ENCODE peak calls at places on chromosomes 2 and 18, in four cellular contexts. G, I, U and C are unnamed samples.

GRCh38 chr18:79402209-79402576 is 6.5 kb downstream of the NFATC1 start:
- DNase-seq in I (no peak), U (no peak), G (no peak), C (no peak)

GRCh38 chr2:196088209-196088608 is 19.6 kb upstream of the DNAH7 start:
- DNase-seq in G (no peak), U (peak), I (no peak), C (no peak)

GRCh38 chr2:133039531-133039930 is 369.5 kb upstream of the LYPD1 start:
- DNase-seq in I (no peak), U (no peak), G (no peak), C (no peak)

GRCh38 chr2:29920130-29920577 is 1.2 kb downstream of the ALK start:
- DNase-seq in I (peak), U (peak), G (no peak), C (no peak)

GRCh38 chr18:10020176-10020575 is 106.4 kb downstream of the VAPA start:
- DNase-seq in U (no peak), I (no peak), G (no peak), C (no peak)

GRCh38 chr18:75035944-75036343 is 173.0 kb downstream of the PTGR3 start:
- DNase-seq in U (no peak), I (no peak), G (no peak), C (no peak)

GRCh38 chr2:163601377-163601776 is 134.4 kb downstream of the FIGN start:
- DNase-seq in U (peak), G (no peak), I (no peak), C (no peak)

GRCh38 chr2:205297368-205297767 is 384.9 kb upstream of the NRP2 start:
- DNase-seq in U (no peak), I (no peak), G (no peak), C (no peak)

GRCh38 chr18:41075212-41075611 is 879.8 kb upstream of the PIK3C3 start:
- DNase-seq in G (no peak), U (peak), I (no peak), C (no peak)

GRCh38 chr18:3985664-3986063 is 469.4 kb downstream of the DLGAP1 start:
- DNase-seq in G (no peak), I (no peak), U (peak), C (no peak)

GRCh38 chr2:178279142-178279541 is 84.8 kb downstream of the OSBPL6 start:
- DNase-seq in G (no peak), I (no peak), U (peak), C (no peak)

GRCh38 chr2:10447300-10448207 is 573 bp downstream of the ODC1 start:
- DNase-seq in U (peak), G (peak), I (peak), C (no peak)

GRCh38 chr2:99066602-99067001 is 74.9 kb upstream of the C2orf15 start:
- DNase-seq in U (peak), I (no peak), G (no peak), C (no peak)

GRCh38 chr2:128301501-128301966 is 17.1 kb downstream of the HS6ST1 start:
- DNase-seq in U (peak), G (no peak), I (no peak), C (no peak)

GRCh38 chr18:2847341-2848144 is 737 bp downstream of the EMILIN2 start:
- DNase-seq in I (no peak), U (peak), G (no peak), C (no peak)

GRCh38 chr2:163664610-163665009 is 71.2 kb downstream of the FIGN start:
- DNase-seq in U (peak), I (no peak), G (no peak), C (no peak)

GRCh38 chr2:183490930-183491329 is 366.7 kb downstream of the NUP35 start:
- DNase-seq in G (no peak), U (peak), I (no peak), C (no peak)